ENCODE peak calls at places on chromosomes 5 and 9, in seven cellular contexts. X is RPMI7951; B is GM04504; T is T-cell; L is ecto neural progenitor cell; C is WERI-Rb-1; V is activated effector memory CD4-positive, alpha-beta T cell treated with Interleukin-2 at 50 U/mL for 16 hours. G is an unnamed sample.
A peak's percentile ranks its signal among the peaks of the same experiment; 100 is the strongest.

GRCh38 chr9:129027685-129028191 is 393 bp downstream of the SH3GLB2 start:
- DNase-seq in X (peak; percentile 31), B (no peak), T (peak; percentile 76), L (no peak), C (peak; percentile 77), V (peak; percentile 78), G (no peak)

GRCh38 chr5:172691886-172692285 is 50.8 kb downstream of the NEURL1B start:
- DNase-seq in X (no peak), B (no peak), T (no peak), L (no peak), C (no peak), V (no peak), G (no peak)

GRCh38 chr9:14308751-14309140 is 5.2 kb downstream of the NFIB start:
- DNase-seq in X (no peak), B (no peak), T (no peak), L (no peak), C (no peak), V (no peak), G (no peak)

GRCh38 chr9:122126340-122127333 is 32.9 kb downstream of the NDUFA8 start:
- DNase-seq in X (no peak), B (no peak), T (no peak), L (no peak), C (no peak), V (no peak), G (no peak)

GRCh38 chr5:124504081-124504916 is 242.1 kb downstream of the ZNF608 start:
- DNase-seq in X (peak; percentile 3), B (no peak), T (no peak), L (no peak), C (no peak), V (no peak), G (no peak)

GRCh38 chr9:107016383-107016782 is 153.4 kb downstream of the ZNF462 start:
- DNase-seq in X (no peak), B (no peak), T (no peak), L (no peak), C (no peak), V (no peak), G (no peak)

GRCh38 chr9:117153021-117153420 is 261.8 kb downstream of the ASTN2 start:
- DNase-seq in X (no peak), B (no peak), T (no peak), L (no peak), C (no peak), V (no peak), G (no peak)

GRCh38 chr9:106869028-106869427 is 6.1 kb downstream of the ZNF462 start:
- DNase-seq in X (peak; percentile 56), B (no peak), T (no peak), L (no peak), C (no peak), V (no peak), G (no peak)

GRCh38 chr9:135500071-135500524 is 384 bp upstream of the MRPS2 start:
- DNase-seq in X (no peak), B (peak; percentile 9), T (no peak), L (no peak), C (no peak), V (no peak), G (no peak)

GRCh38 chr5:28156981-28157380 is 1118.6 kb upstream of the CDH9 start:
- DNase-seq in X (no peak), B (no peak), T (no peak), L (no peak), C (no peak), V (no peak), G (no peak)

GRCh38 chr5:135810188-135810943 is 24.1 kb upstream of the SLC25A48 start:
- DNase-seq in X (no peak), B (no peak), T (no peak), L (no peak), C (no peak), V (no peak), G (no peak)

GRCh38 chr5:127002390-127002789 is 28.0 kb downstream of the MARCHF3 start:
- DNase-seq in X (peak; percentile 46), B (no peak), T (no peak), L (no peak), C (no peak), V (no peak), G (no peak)

GRCh38 chr9:110140276-110140675 is 67.7 kb downstream of the C9orf152 start:
- DNase-seq in X (peak; percentile 68), B (no peak), T (no peak), L (no peak), C (no peak), V (no peak), G (no peak)

GRCh38 chr5:14872070-14872989 is 752 bp upstream of the ANKH start:
- DNase-seq in X (peak; percentile 44), B (no peak), T (peak; percentile 32), L (peak; percentile 74), C (peak; percentile 81), V (peak; percentile 34), G (peak; percentile 63)

GRCh38 chr9:96109718-96110351 is 192.1 kb downstream of the HSD17B3 start:
- DNase-seq in X (no peak), B (no peak), T (no peak), L (no peak), C (no peak), V (no peak), G (no peak)

GRCh38 chr5:111676496-111676895 is 80.5 kb downstream of the NREP start:
- DNase-seq in X (peak; percentile 63), B (peak; percentile 51), T (no peak), L (no peak), C (no peak), V (no peak), G (no peak)

GRCh38 chr5:112951124-112951702 is 25.4 kb upstream of the DCP2 start:
- DNase-seq in X (no peak), B (no peak), T (no peak), L (no peak), C (no peak), V (no peak), G (no peak)

GRCh38 chr9:16289639-16290038 is 580.8 kb downstream of the BNC2 start:
- DNase-seq in X (no peak), B (no peak), T (no peak), L (no peak), C (no peak), V (no peak), G (no peak)

GRCh38 chr9:123359546-123359945 is 3.5 kb downstream of the CRB2 start:
- DNase-seq in X (no peak), B (no peak), T (no peak), L (no peak), C (no peak), V (no peak), G (no peak)

GRCh38 chr5:38420691-38421395 is 135.6 kb downstream of the LIFR start:
- DNase-seq in X (peak; percentile 60), B (no peak), T (no peak), L (no peak), C (peak; percentile 74), V (no peak), G (no peak)

GRCh38 chr5:96070625-96071246 is 109.1 kb upstream of the ELL2 start:
- DNase-seq in X (no peak), B (no peak), T (no peak), L (no peak), C (no peak), V (no peak), G (no peak)

GRCh38 chr5:180130291-180130869 is 58.8 kb upstream of the RNF130 start:
- DNase-seq in X (no peak), B (no peak), T (no peak), L (no peak), C (no peak), V (no peak), G (no peak)

GRCh38 chr5:17256171-17256570 is 38.7 kb downstream of the BASP1 start:
- DNase-seq in X (no peak), B (no peak), T (no peak), L (no peak), C (no peak), V (no peak), G (no peak)

GRCh38 chr5:34709861-34710673 is 53.9 kb downstream of the RAI14 start:
- DNase-seq in X (no peak), B (no peak), T (no peak), L (no peak), C (no peak), V (no peak), G (no peak)

GRCh38 chr5:115773010-115773580 is 43.4 kb downstream of the CDO1 start:
- DNase-seq in X (no peak), B (no peak), T (no peak), L (no peak), C (no peak), V (no peak), G (no peak)